ENCODE peak calls at places on chromosomes 11 and 22, in ten cellular contexts. G is endothelial cell of umbilical vein; C is testis; B is DND-41; Q is prostate gland; I is thoracic aorta; Z is left lung; W is CD4-positive, CD25-positive, alpha-beta regulatory T cell; T is IMR-90; L is CD8-positive, alpha-beta T cell. D is an unnamed sample. For H3K4me1, the result is how much of the 10 kb centered on the place peaks cover.

GRCh38 chr11:20934521-20934920 is 265.1 kb downstream of the NELL1 start:
- DNase-seq in B (no peak), Z (no peak), L (no peak), G (no peak), T (no peak), I (no peak), Q (no peak), C (no peak), W (no peak), D (no peak)

GRCh38 chr11:20007386-20007785 is 152.9 kb downstream of the DBX1 start:
- DNase-seq in B (no peak), Q (no peak), W (no peak), T (no peak), G (no peak), C (no peak), Z (no peak), L (no peak), I (no peak), D (no peak)

GRCh38 chr11:63490551-63491239 is at the start of gene PLAAT5:
- DNase-seq in B (no peak), T (no peak), G (no peak), I (no peak), L (no peak), Z (peak), C (peak), Q (no peak), W (no peak), D (peak)

GRCh38 chr22:43226368-43226979 is 39.5 kb upstream of the TTLL12 start:
- DNase-seq in Q (no peak), B (no peak), W (no peak), Z (no peak), C (peak), I (no peak), L (no peak), T (peak), G (no peak), D (no peak)

GRCh38 chr22:19631899-19632670 is 82.2 kb upstream of the SEPTIN5 start:
- DNase-seq in Z (no peak), T (peak), L (no peak), W (no peak), B (peak), Q (no peak), C (peak), G (peak), I (no peak), D (no peak)

GRCh38 chr11:83070878-83071640 is 638 bp downstream of the RAB30 start:
- DNase-seq in L (no peak), Q (peak), Z (no peak), C (peak), W (no peak), B (no peak), T (peak), I (no peak), G (no peak), D (peak)

GRCh38 chr22:29480512-29481264 is 670 bp downstream of the NEFH start:
- DNase-seq in W (peak), Z (no peak), T (peak), L (no peak), Q (no peak), B (no peak), I (no peak), C (peak), G (peak), D (peak)

GRCh38 chr22:25362215-25362882 is 142.9 kb downstream of the CRYBB2 start:
- DNase-seq in G (peak), W (peak), Z (peak), B (peak), C (peak), T (peak), L (peak), Q (peak), I (peak), D (peak)

GRCh38 chr11:124069429-124070401 is 28.6 kb upstream of the OR10G7 start:
- DNase-seq in B (peak), T (peak), W (no peak), Z (peak), C (peak), L (no peak), I (no peak), G (peak), Q (no peak), D (peak)

GRCh38 chr22:19816372-19817119 is 38.1 kb downstream of the GNB1L start:
- DNase-seq in B (no peak), W (no peak), L (no peak), G (no peak), Z (no peak), Q (no peak), T (no peak), C (peak), I (no peak), D (no peak)

GRCh38 chr11:2685051-2685450 is 14.7 kb downstream of the KCNQ1OT1 start:
- DNase-seq in Q (no peak), W (no peak), Z (no peak), L (no peak), I (no peak), C (no peak), B (no peak), G (no peak), T (no peak), D (no peak)

GRCh38 chr22:41722496-41722895 is 23.2 kb downstream of the MEI1 start:
- DNase-seq in G (no peak), C (no peak), B (no peak), I (no peak), Z (no peak), T (no peak), Q (no peak), L (no peak), W (no peak), D (no peak)

GRCh38 chr11:115194798-115195101 is 309.5 kb downstream of the CADM1 start:
- DNase-seq in T (peak), Z (no peak), B (no peak), Q (no peak), W (no peak), G (no peak), C (no peak), I (no peak), L (no peak), D (no peak)

GRCh38 chr11:112266410-112266778 is 5.7 kb upstream of the PLET1 start:
- DNase-seq in L (no peak), C (no peak), W (no peak), T (no peak), B (no peak), I (no peak), G (no peak), Z (no peak), Q (no peak), D (no peak)

GRCh38 chr11:93652161-93652597 is 9.3 kb upstream of the CEP295 start:
- DNase-seq in C (peak), Z (no peak), B (peak), I (no peak), G (peak), T (peak), Q (peak), W (no peak), L (no peak), D (peak)

GRCh38 chr22:28983190-28983589 is 78.4 kb downstream of the C22orf31 start:
- DNase-seq in G (no peak), Q (no peak), T (no peak), I (no peak), L (no peak), W (no peak), Z (no peak), B (no peak), C (no peak), D (no peak)

GRCh38 chr11:66559141-66559861 is 9.1 kb downstream of the CTSF start:
- DNase-seq in W (peak), L (no peak), T (no peak), G (no peak), Q (no peak), I (no peak), C (peak), Z (peak), B (no peak), D (peak)

GRCh38 chr11:34640050-34640971 is 19.4 kb downstream of the EHF start:
- DNase-seq in Q (peak), W (no peak), I (no peak), T (no peak), L (no peak), Z (peak), C (no peak), G (no peak), B (no peak), D (no peak)

GRCh38 chr11:34639545-34639944 is 18.7 kb downstream of the EHF start:
- DNase-seq in W (no peak), L (no peak), G (no peak), I (no peak), Z (no peak), C (no peak), T (no peak), Q (no peak), B (no peak), D (no peak)

GRCh38 chr11:34641981-34642380 is 21.1 kb downstream of the EHF start:
- DNase-seq in Q (no peak), G (no peak), T (no peak), C (no peak), W (no peak), Z (no peak), I (no peak), L (no peak), B (no peak), D (no peak)

GRCh38 chr11:34643846-34644245 is 23.0 kb downstream of the EHF start:
- DNase-seq in I (no peak), C (no peak), L (no peak), T (no peak), B (no peak), Z (no peak), Q (no peak), W (no peak), G (no peak), D (no peak)

GRCh38 chr11:34641456-34641855 is 20.6 kb downstream of the EHF start:
- DNase-seq in W (no peak), G (no peak), Q (no peak), T (no peak), Z (no peak), C (no peak), L (no peak), B (no peak), I (no peak), D (no peak)
- H3K4me1 ChIP-seq in W (under half), G (under half), Q (under half), T (under half), Z (under half), C (under half), L (under half), B (under half), I (under half), D (under half)

DNA sequence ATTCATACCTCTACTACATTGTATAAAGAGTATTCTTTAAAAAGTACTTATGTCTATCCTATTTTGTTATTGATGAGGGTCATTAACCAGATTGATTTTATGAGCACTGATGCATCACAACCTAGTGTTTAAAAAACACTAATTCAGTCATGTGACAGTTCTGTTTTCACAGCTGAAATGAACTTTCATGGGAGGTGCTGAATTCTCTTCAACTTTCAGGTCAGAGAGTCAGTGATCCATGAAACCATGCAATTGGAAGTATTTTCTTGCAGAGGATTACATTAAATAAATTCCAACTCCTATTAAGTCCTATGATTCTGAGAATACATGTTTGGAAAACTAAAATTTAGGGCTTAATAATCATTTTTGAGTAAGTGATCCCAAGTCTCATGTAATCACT is 889.4 kb downstream of the KCNA4 start:
- DNase-seq in Z (no peak), T (no peak), G (no peak), B (no peak), I (no peak), C (no peak), Q (no peak), L (no peak), W (no peak), D (no peak)
- H3K27ac ChIP-seq in Z (no peak), T (no peak), G (no peak), B (no peak), I (no peak), C (no peak), Q (no peak), L (no peak), W (no peak), D (no peak)

DNA sequence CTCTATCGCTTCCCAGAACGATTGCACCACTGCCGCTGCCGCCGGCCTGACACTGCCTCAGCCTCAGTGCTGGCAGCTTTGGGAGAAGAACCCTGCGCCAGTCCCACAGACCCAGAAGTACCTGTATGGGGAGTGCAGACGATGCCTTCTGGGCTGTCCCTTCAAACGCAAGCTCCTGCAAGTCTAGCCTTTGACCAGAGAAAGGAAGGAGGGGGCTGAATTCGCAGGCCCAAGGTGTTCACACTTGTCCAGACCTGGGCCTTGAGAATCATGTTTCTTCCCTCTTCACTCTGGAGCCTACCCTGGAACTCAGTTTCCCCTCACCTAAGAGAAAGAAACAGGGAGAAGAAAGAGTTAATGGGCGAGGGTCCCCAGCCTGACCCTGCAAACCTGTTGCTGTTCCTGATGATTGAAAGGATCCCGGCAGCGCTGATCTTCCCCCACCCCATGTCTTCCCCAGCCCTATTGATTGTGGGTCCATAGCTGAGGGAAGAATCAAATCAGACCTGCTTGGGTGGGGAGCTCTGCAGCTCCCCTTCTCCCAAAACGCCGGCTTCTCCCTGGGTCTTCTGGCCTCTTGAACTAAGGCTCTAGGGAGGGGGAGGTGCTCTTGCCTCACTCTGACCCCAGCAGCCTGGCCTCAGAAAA is 786 bp upstream of the MCAM start:
- DNase-seq in Z (no peak), L (no peak), T (no peak), G (no peak), W (no peak), Q (no peak), B (no peak), I (no peak), C (no peak), D (no peak)
- H3K4me3 ChIP-seq in Z (peak), L (no peak), T (no peak), G (peak), W (no peak), Q (peak), B (peak), I (peak), C (peak), D (no peak)

GRCh38 chr11:114076974-114077373 is 17.5 kb downstream of the ZBTB16 start:
- DNase-seq in I (no peak), G (no peak), C (no peak), W (no peak), Q (no peak), T (no peak), Z (no peak), B (no peak), L (no peak), D (no peak)

GRCh38 chr11:114079406-114080072 is 20.0 kb downstream of the ZBTB16 start:
- DNase-seq in L (no peak), C (no peak), Z (no peak), B (no peak), Q (no peak), T (no peak), W (no peak), I (no peak), G (no peak), D (no peak)

GRCh38 chr11:114078423-114078822 is 18.9 kb downstream of the ZBTB16 start:
- DNase-seq in C (no peak), Q (no peak), I (no peak), L (no peak), G (no peak), Z (no peak), T (no peak), W (no peak), B (no peak), D (no peak)

GRCh38 chr11:114075891-114076441 is 16.5 kb downstream of the ZBTB16 start:
- DNase-seq in G (peak), I (no peak), W (no peak), B (no peak), C (no peak), Q (no peak), T (peak), L (no peak), Z (no peak), D (no peak)

DNA sequence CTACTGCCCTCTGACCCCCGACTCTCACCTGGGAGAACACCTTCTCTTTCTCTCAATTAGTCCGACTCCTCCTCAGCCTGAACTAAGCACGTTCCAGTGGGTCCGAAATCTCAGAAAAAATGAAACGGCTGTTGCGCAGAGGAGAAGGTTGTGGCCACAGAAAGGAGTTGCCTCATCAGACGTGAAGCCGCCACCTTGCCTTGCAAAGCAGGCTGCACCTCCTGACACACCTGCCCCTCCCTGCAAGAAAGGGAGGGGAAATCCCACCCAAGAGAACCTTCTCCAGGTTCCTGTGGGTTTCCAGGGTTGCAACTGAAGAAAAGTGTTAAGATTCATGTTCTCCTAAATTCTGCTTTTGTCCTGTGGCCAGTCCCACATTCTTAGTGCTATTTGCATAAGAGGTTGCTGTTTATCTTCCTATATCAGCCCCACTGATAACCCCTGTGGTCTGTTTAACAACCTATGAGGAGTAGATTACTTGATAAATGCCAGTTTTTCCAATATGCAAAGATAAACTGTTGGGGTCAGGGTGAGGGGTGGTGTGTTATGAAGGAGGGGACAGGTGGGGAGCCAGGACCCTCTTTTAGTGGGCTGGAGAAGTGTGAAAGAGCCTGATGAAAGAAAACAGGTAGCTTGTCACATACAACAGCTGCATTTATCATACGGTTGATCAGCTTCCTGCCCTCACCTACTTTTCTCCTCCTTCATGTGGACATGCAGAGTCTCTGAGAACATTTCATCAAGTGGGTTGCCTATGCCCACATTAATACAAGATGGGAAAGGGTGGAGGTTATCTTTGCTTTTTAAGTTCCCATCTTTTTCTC is 18.2 kb downstream of the ZBTB16 start:
- DNase-seq in B (no peak), Z (no peak), I (no peak), W (no peak), Q (no peak), C (no peak), G (no peak), L (no peak), T (no peak), D (peak)
- H3K4me1 ChIP-seq in B (under half), Z (half or more), I (half or more), W (under half), Q (half or more), C (under half), G (under half), L (under half), T (under half), D (half or more)

GRCh38 chr11:128890216-128890542 is 977 bp upstream of the KCNJ5 start:
- DNase-seq in W (no peak), I (no peak), B (no peak), G (no peak), Q (no peak), T (no peak), C (no peak), Z (no peak), L (no peak), D (no peak)

GRCh38 chr11:128891912-128892398 is 799 bp downstream of the KCNJ5 start:
- DNase-seq in B (no peak), T (no peak), Q (peak), G (no peak), C (peak), W (no peak), Z (no peak), I (no peak), L (no peak), D (no peak)

GRCh38 chr11:128892866-128893565 is 1.9 kb downstream of the KCNJ5 start:
- DNase-seq in B (no peak), C (no peak), Z (no peak), I (no peak), G (no peak), T (no peak), Q (no peak), W (no peak), L (no peak), D (no peak)

GRCh38 chr11:128890543-128891409 is at the start of gene KCNJ5:
- DNase-seq in Q (peak), W (no peak), Z (peak), B (no peak), T (no peak), G (no peak), L (no peak), C (peak), I (no peak), D (peak)

DNA sequence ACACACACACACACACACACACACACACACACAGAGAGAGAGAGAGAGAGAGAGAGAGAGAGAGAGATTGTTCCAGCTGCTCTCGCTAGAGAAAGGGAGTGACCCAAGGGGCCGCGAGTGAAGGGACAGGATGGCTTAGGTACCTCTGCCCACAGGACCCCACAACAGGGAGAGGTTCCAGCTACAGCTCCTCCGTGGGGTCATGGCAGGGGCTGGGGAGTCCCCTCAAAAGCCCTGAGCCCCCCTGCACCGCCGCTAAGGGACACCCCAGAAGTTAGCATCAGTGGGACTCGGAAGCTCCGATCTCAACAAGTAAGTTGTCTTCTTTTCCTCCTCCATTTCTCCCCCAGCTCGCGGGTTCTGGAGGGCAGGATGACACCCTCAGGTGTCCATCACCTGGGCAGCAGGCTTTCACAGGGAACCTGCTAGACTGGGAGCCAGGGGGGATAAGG is 280 bp downstream of the KCNJ5 start:
- DNase-seq in B (peak), Z (no peak), G (no peak), T (no peak), W (no peak), I (no peak), C (no peak), L (no peak), Q (no peak), D (no peak)
- H3K27ac ChIP-seq in B (no peak), Z (no peak), G (no peak), T (no peak), W (no peak), I (no peak), C (no peak), L (no peak), Q (peak), D (no peak)

DNA sequence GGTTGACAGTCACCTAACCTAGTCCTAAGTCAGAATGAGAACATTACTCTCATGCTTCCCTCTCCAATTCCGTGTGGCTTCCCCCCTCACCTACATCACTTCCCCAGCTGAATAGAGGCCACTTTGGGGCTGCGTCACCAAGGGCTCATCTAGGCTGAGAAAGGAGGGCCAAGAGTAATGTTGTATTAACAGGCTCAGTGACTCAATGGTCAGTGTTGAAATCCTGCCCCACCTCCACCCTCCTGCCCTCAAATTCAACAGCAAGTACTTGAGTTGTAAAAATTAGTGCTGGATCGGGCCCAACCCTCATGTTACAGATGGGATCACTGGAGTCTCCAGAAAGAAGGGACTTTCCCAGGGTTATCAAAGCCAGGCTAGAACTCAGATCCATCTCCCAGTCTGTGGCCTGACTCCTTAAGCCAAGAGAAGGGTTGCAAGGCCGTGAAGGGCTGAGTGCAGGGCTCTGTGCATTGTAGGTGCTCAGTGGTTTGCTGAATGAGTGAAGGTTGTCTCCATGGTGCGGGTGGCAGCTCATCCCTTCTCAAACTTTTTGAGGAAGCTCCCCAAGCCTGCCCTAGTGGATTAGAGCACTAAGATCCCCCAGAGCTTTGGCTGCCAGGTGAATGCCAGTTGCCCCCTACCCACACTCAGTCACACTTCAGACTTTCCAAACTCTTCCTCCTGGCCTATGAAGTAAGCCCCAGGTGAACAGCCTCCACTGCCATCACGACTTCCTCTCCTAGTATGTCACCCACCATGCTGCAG is 3.2 kb downstream of the DGAT2 start:
- DNase-seq in Q (no peak), G (no peak), C (no peak), I (peak), W (no peak), Z (peak), T (peak), L (no peak), B (no peak), D (no peak)
- H3K4me3 ChIP-seq in Q (no peak), G (no peak), C (no peak), I (no peak), W (no peak), Z (no peak), T (no peak), L (no peak), B (no peak), D (no peak)